ENCODE peak calls at places on chromosomes 13 and 19, in six cellular contexts. Y, X, T, W, O and B are unnamed samples.

GRCh38 chr19:55870736-55871135 is 34.4 kb downstream of the NLRP4 start:
- DNase-seq in W (no peak), X (no peak), T (peak), Y (no peak), O (no peak), B (no peak)

GRCh38 chr13:104847863-104848262 is 1687.6 kb downstream of the EFNB2 start:
- DNase-seq in T (no peak), W (no peak), Y (no peak), O (no peak), X (no peak), B (no peak)

GRCh38 chr19:816500-816857 is 5.3 kb downstream of the PLPPR3 start:
- DNase-seq in W (no peak), Y (no peak), O (no peak), X (no peak), T (no peak), B (no peak)

GRCh38 chr19:7965921-7966665 is 22.6 kb upstream of the TIMM44 start:
- DNase-seq in Y (no peak), O (no peak), T (no peak), X (no peak), W (no peak), B (no peak)

GRCh38 chr13:110200276-110200675 is 106.7 kb downstream of the COL4A1 start:
- DNase-seq in W (no peak), T (no peak), Y (no peak), X (no peak), O (no peak), B (no peak)

GRCh38 chr19:5775668-5776309 is 8.8 kb downstream of the PRR22 start:
- DNase-seq in T (no peak), O (no peak), Y (no peak), X (peak), W (no peak), B (no peak)

GRCh38 chr13:51240178-51240577 is 18.0 kb downstream of the FAM124A start:
- DNase-seq in O (no peak), X (no peak), W (no peak), T (no peak), Y (no peak), B (no peak)

GRCh38 chr19:34173145-34173956 is 1.0 kb downstream of the LSM14A start:
- DNase-seq in Y (peak), W (no peak), X (peak), T (peak), O (peak), B (no peak)

GRCh38 chr13:113010510-113010865 is 41.5 kb downstream of the MCF2L start:
- DNase-seq in W (no peak), O (no peak), Y (no peak), X (no peak), T (no peak), B (no peak)

GRCh38 chr13:108227651-108228272 is 9.6 kb downstream of the ABHD13 start:
- DNase-seq in X (peak), O (peak), W (no peak), Y (peak), T (no peak), B (no peak)

GRCh38 chr13:96294930-96295657 is 205.2 kb downstream of the HS6ST3 start:
- DNase-seq in O (no peak), Y (no peak), W (no peak), T (no peak), X (no peak), B (no peak)

GRCh38 chr19:39679056-39679790 is 23.5 kb downstream of the LGALS16 start:
- DNase-seq in Y (no peak), O (no peak), W (no peak), X (no peak), T (no peak), B (no peak)

GRCh38 chr19:10290439-10290875 is 705 bp downstream of the ICAM5 start:
- DNase-seq in X (peak), W (no peak), T (no peak), O (peak), Y (no peak), B (no peak)

GRCh38 chr13:22812793-22813192 is 368.0 kb upstream of the SGCG start:
- DNase-seq in W (peak), O (no peak), X (no peak), T (no peak), Y (no peak), B (no peak)

GRCh38 chr13:74836628-74837027 is 645.3 kb downstream of the TBC1D4 start:
- DNase-seq in Y (no peak), W (no peak), X (no peak), O (no peak), T (no peak), B (no peak)

GRCh38 chr19:15448778-15449619 is 757 bp downstream of the WIZ start:
- DNase-seq in Y (no peak), O (no peak), W (no peak), X (no peak), T (no peak), B (peak)

GRCh38 chr13:30307194-30307965 is at the start of gene KATNAL1:
- DNase-seq in Y (peak), W (peak), T (no peak), X (peak), O (peak), B (peak)

GRCh38 chr13:20814224-20814910 is 40.6 kb upstream of the EEF1AKMT1 start:
- DNase-seq in X (peak), W (peak), T (peak), O (peak), Y (no peak), B (no peak)

GRCh38 chr13:24013189-24013588 is 115.9 kb upstream of the C1QTNF9B start:
- DNase-seq in T (no peak), W (no peak), O (no peak), X (no peak), Y (no peak), B (no peak)

GRCh38 chr13:74570834-74571233 is 436.6 kb upstream of the KLF12 start:
- DNase-seq in O (no peak), X (peak), T (no peak), Y (no peak), W (no peak), B (no peak)

GRCh38 chr13:38630780-38631179 is 56.1 kb upstream of the FREM2 start:
- DNase-seq in O (no peak), T (no peak), Y (no peak), W (no peak), X (peak), B (no peak)

GRCh38 chr13:112843392-112844250 is 125.4 kb upstream of the MCF2L start:
- DNase-seq in O (no peak), Y (no peak), X (no peak), T (no peak), W (no peak), B (no peak)

GRCh38 chr13:108961542-108962125 is 332.2 kb downstream of the MYO16 start:
- DNase-seq in Y (no peak), X (peak), W (no peak), O (peak), T (no peak), B (no peak)

GRCh38 chr13:51618626-51619025 is 34.4 kb downstream of the WDFY2 start:
- DNase-seq in O (no peak), W (no peak), Y (no peak), T (no peak), X (no peak), B (no peak)

GRCh38 chr13:38398810-38399493 is 49.3 kb downstream of the UFM1 start:
- DNase-seq in O (no peak), W (no peak), T (no peak), Y (no peak), X (peak), B (no peak)

GRCh38 chr13:75715598-75716523 is 79.7 kb downstream of the LMO7 start:
- DNase-seq in O (no peak), W (no peak), Y (no peak), T (no peak), X (no peak), B (no peak)

GRCh38 chr13:23851106-23851505 is 38.1 kb downstream of the MIPEP start:
- DNase-seq in T (no peak), X (peak), O (no peak), Y (no peak), W (no peak), B (no peak)

GRCh38 chr13:65679240-65679639 is 1550.9 kb downstream of the PCDH9 start:
- DNase-seq in W (no peak), X (peak), T (no peak), O (no peak), Y (no peak), B (no peak)

GRCh38 chr13:32530841-32531253 is 7.7 kb downstream of the N4BP2L2 start:
- DNase-seq in T (no peak), X (peak), W (no peak), Y (no peak), O (no peak), B (no peak)

GRCh38 chr19:54517483-54517882 is 14.9 kb downstream of the LAIR2 start:
- DNase-seq in X (peak), Y (peak), O (peak), W (peak), T (no peak), B (no peak)

GRCh38 chr19:35436477-35437141 is 11.4 kb upstream of the FFAR2 start:
- DNase-seq in O (peak), T (no peak), Y (no peak), X (no peak), W (no peak), B (no peak)

GRCh38 chr19:47032171-47032811 is 12.7 kb downstream of the NPAS1 start:
- DNase-seq in T (no peak), Y (no peak), X (no peak), O (peak), W (no peak), B (no peak)

DNA sequence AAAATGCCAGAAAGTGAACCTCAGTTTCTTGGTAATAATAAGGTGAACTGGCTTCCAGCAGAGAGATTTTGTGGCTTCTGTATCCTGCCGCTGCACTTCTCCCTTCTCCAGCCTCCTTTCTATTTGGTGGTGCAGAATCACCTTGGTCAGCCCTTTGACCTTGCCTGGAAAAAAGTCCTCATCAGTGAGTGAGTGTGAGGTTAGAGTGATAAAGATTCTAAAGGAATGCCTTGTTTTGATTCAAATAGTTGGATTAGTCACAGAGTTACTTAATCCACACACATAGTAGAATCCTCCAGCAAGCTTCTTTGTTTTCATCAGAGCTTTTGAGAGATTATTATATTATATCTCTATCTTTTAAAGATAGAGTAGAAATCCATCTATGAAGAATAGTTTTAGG is 140.9 kb downstream of the KCNRG start:
- DNase-seq in T (no peak), Y (no peak), O (peak), W (no peak), X (peak), B (no peak)
- TF ChIP-seq CTCF in T (no peak), Y (no peak), O (no peak), W (no peak), X (no peak), B (no peak)

GRCh38 chr19:4638828-4639530 is at the start of gene TNFAIP8L1:
- DNase-seq in O (peak), T (peak), X (peak), W (peak), Y (peak), B (peak)
- TF ChIP-seq CTCF in O (no peak), T (no peak), X (no peak), W (no peak), Y (no peak), B (no peak)

GRCh38 chr13:43835701-43836100 is 43.8 kb downstream of the CCDC122 start:
- DNase-seq in X (peak), O (no peak), T (no peak), Y (no peak), W (no peak), B (no peak)

GRCh38 chr13:43838909-43839308 is 40.6 kb downstream of the CCDC122 start:
- DNase-seq in X (peak), O (no peak), T (no peak), Y (no peak), W (no peak), B (no peak)
- TF ChIP-seq CTCF in X (no peak), O (no peak), T (no peak), Y (no peak), W (no peak), B (no peak)

DNA sequence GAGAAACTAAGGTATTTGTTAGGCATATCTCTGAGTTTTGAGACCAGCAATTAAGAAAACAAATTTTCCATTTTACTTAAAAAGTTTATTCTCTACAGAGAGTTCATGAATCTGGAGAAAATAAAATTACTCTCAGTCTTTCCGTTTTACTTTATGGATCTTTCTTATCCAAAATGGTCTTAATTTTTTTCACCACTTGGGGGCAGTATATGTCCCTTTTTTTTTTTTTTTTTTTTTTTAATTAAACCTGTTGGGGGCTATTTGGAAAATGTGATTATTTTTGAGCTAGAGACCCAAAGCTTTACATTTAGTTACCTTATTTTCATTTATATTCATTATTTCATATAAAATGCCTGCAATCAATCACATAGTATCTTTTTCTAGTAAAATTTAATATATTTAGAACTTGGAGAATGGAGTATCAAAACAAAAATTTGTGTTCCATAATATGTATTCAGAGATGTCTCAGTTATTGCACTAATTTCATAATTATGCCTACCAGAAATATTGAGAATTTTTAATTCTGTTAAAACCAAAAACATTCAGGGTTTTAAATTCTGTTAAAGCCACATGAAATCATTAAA is 27.1 kb downstream of the PIBF1 start:
- DNase-seq in O (peak), T (no peak), W (no peak), X (peak), Y (no peak), B (no peak)
- TF ChIP-seq CTCF in O (peak), T (peak), W (peak), X (peak), Y (peak), B (peak)

GRCh38 chr13:42002066-42002465 is 41.2 kb upstream of the VWA8 start:
- DNase-seq in Y (no peak), W (no peak), O (no peak), T (peak), X (no peak), B (no peak)

GRCh38 chr13:42001580-42001979 is 40.7 kb upstream of the VWA8 start:
- DNase-seq in Y (no peak), W (no peak), X (peak), T (peak), O (peak), B (no peak)

GRCh38 chr13:41995946-41996345 is 35.0 kb upstream of the VWA8 start:
- DNase-seq in O (no peak), Y (no peak), T (no peak), X (peak), W (no peak), B (no peak)

GRCh38 chr13:42000836-42001235 is 39.9 kb upstream of the VWA8 start:
- DNase-seq in T (no peak), W (no peak), X (no peak), O (no peak), Y (no peak), B (no peak)
- TF ChIP-seq CTCF in T (no peak), W (no peak), X (no peak), O (no peak), Y (no peak), B (no peak)

GRCh38 chr13:44919103-44919804 is 70.0 kb downstream of the NUFIP1 start:
- DNase-seq in Y (no peak), T (no peak), X (no peak), W (no peak), O (no peak), B (no peak)

GRCh38 chr13:44915962-44916361 is 73.3 kb downstream of the NUFIP1 start:
- DNase-seq in X (no peak), O (no peak), T (no peak), Y (no peak), W (no peak), B (no peak)

GRCh38 chr13:44918323-44919102 is 70.8 kb downstream of the NUFIP1 start:
- DNase-seq in X (peak), O (peak), T (peak), Y (peak), W (peak), B (peak)

GRCh38 chr13:44920013-44920412 is 69.3 kb downstream of the NUFIP1 start:
- DNase-seq in O (no peak), X (no peak), W (no peak), T (no peak), Y (no peak), B (no peak)

DNA sequence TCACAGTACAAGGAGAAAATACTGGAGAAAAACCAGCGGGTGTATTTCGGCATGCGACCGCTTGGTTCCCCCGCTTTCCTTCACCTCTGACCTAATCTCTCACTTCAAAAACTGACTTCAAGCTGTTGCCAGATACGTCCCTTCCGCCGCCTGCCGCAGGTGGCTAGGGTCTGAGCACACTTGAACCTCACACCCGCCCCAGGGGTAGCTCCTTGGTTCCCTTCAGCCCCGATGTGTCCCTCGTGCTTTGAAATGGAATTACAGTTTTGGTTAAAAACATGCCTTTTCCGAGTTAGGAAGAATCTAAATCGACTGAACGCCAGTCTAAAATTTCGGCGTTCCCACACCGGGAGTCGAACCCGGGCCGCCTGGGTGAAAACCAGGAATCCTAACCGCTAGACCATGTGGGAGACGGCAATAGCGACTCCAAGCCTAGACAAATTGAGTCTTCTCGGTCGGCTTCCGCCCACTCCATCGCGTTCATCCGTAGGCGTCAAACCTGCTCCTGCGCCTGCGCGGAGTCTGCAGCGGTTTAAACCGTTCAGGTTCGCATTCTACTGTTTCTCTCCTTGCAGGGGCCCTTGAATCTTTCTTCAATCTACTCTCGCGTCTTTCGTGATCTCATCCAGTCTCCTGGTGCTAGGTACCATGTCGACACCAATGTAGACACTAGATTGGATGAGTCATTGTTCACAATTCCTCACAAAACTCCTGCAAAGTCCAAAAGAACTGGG is 71.5 kb downstream of the NUFIP1 start:
- DNase-seq in X (peak), T (peak), O (peak), Y (peak), W (peak), B (peak)
- TF ChIP-seq CTCF in X (peak), T (peak), O (no peak), Y (peak), W (peak), B (peak)

GRCh38 chr13:68232351-68233130 is 1002.4 kb upstream of the PCDH9 start:
- DNase-seq in T (no peak), Y (no peak), X (no peak), O (no peak), W (no peak), B (no peak)

DNA sequence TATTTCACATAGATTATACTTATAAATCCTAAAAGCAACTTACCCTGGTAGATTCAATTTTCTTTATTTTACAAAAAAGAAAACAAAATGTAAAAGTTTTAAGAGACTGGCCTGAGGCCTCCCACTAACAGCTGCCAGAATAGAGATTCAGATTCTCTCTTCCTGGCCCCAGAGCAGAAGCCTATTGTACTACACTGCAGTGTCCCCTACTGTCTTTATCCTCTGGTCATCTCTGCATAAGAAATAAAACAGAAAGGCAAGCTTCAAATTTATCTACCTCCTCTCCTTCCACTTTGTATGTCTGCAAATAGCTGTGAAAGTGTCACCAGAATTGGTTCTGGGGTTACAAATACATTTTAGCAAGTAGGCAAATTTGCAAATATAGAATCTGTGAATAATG is 1004.1 kb upstream of the PCDH9 start:
- DNase-seq in T (no peak), O (peak), X (no peak), Y (no peak), W (no peak), B (no peak)
- TF ChIP-seq CTCF in T (peak), O (no peak), X (no peak), Y (no peak), W (no peak), B (no peak)

GRCh38 chr19:30733826-30734550 is 361.8 kb downstream of the ZNF536 start:
- DNase-seq in W (no peak), Y (peak), T (no peak), X (no peak), O (no peak), B (no peak)
- TF ChIP-seq CTCF in W (peak), Y (no peak), T (no peak), X (no peak), O (no peak), B (peak)